ENCODE peak calls at places on chromosomes 12 and 14, in four cellular contexts. R is dorsolateral prefrontal cortex; M is stimulated activated CD8-positive, alpha-beta memory T cell treated with anti-CD3 and anti-CD28 coated beads, Interleukin-2, amount 100 ng/mL, for 1 hour; Q is left cardiac atrium. F is an unnamed sample.
A peak's percentile ranks its signal among the peaks of the same experiment; 100 is the strongest.

GRCh38 chr14:80388980-80389711 is 177.8 kb upstream of the DIO2 start:
- DNase-seq in M (no peak), R (no peak), Q (no peak), F (no peak)

GRCh38 chr14:69504775-69505174 is 20.2 kb downstream of the PLEKHD1 start:
- DNase-seq in Q (no peak), R (no peak), M (no peak), F (no peak)

GRCh38 chr12:4855121-4855924 is 54.4 kb upstream of the KCNA1 start:
- DNase-seq in R (peak; percentile 63), M (no peak), Q (peak; percentile 43), F (peak; percentile 83)

GRCh38 chr14:22262881-22263280 is 326.1 kb downstream of the DAD1 start:
- DNase-seq in R (no peak), M (no peak), Q (no peak), F (no peak)

GRCh38 chr12:79765157-79765556 is 74.4 kb upstream of the PAWR start:
- DNase-seq in Q (no peak), M (no peak), R (no peak), F (no peak)

GRCh38 chr12:32198555-32198954 is 91.9 kb downstream of the BICD1 start:
- DNase-seq in R (no peak), Q (no peak), M (no peak), F (no peak)

GRCh38 chr12:5889381-5890047 is 55.5 kb downstream of the ANO2 start:
- DNase-seq in R (no peak), Q (no peak), M (no peak), F (no peak)

GRCh38 chr14:93301821-93302447 is 30.9 kb downstream of the BTBD7 start:
- DNase-seq in M (no peak), Q (no peak), R (no peak), F (no peak)

GRCh38 chr12:115762934-115763333 is 514.6 kb downstream of the MED13L start:
- DNase-seq in Q (no peak), R (no peak), M (no peak), F (no peak)

GRCh38 chr14:53325176-53325806 is 172.2 kb upstream of the DDHD1 start:
- DNase-seq in R (no peak), Q (no peak), M (no peak), F (no peak)

F was measured in ecto neural progenitor cell.